ENCODE peak calls at places on chromosomes 1 and 21, in eight cellular contexts. V, I, H, X, L, O, U and Q are unnamed samples.

GRCh38 chr1:243271990-243272389 is 16.1 kb downstream of the SDCCAG8 start:
- DNase-seq in I (no peak), X (no peak), L (no peak), H (peak), U (no peak), O (no peak), V (no peak), Q (no peak)

GRCh38 chr1:235622933-235623790 is 26.4 kb downstream of the GNG4 start:
- DNase-seq in L (no peak), O (no peak), V (no peak), H (no peak), U (no peak), I (no peak), X (no peak), Q (no peak)

GRCh38 chr1:24905355-24905978 is 24.6 kb downstream of the RUNX3 start:
- DNase-seq in O (no peak), X (no peak), V (peak), L (no peak), I (peak), H (no peak), U (no peak), Q (no peak)

GRCh38 chr1:246907472-246907871 is 24.3 kb downstream of the AHCTF1 start:
- DNase-seq in O (peak), H (peak), L (peak), I (no peak), U (peak), V (no peak), X (peak), Q (no peak)

GRCh38 chr1:241838831-241839365 is 9.1 kb upstream of the EXO1 start:
- DNase-seq in L (no peak), V (no peak), O (no peak), H (no peak), X (no peak), I (no peak), U (peak), Q (no peak)

GRCh38 chr1:99171126-99171813 is 93.0 kb upstream of the PLPPR4 start:
- DNase-seq in V (no peak), U (no peak), H (peak), X (no peak), L (no peak), I (no peak), O (no peak), Q (no peak)

GRCh38 chr1:225697437-225697836 is 44.5 kb upstream of the ENAH start:
- DNase-seq in U (no peak), O (no peak), V (no peak), I (peak), L (no peak), X (no peak), H (no peak), Q (no peak)

GRCh38 chr1:235298772-235299513 is 29.0 kb downstream of the ARID4B start:
- DNase-seq in I (no peak), L (no peak), O (no peak), X (no peak), U (no peak), H (no peak), V (no peak), Q (no peak)

GRCh38 chr1:116853680-116854191 is 56.0 kb upstream of the PTGFRN start:
- DNase-seq in V (no peak), U (peak), I (no peak), H (peak), X (no peak), L (peak), O (no peak), Q (no peak)

GRCh38 chr1:85109475-85109874 is 61.2 kb upstream of the MCOLN3 start:
- DNase-seq in H (peak), X (peak), V (peak), L (peak), U (peak), I (no peak), O (peak), Q (peak)

GRCh38 chr1:4027492-4028138 is 127.5 kb upstream of the C1orf174 start:
- DNase-seq in O (no peak), U (no peak), H (no peak), V (no peak), X (no peak), L (peak), I (no peak), Q (no peak)

GRCh38 chr1:31699341-31699891 is 4.4 kb downstream of the COL16A1 start:
- DNase-seq in U (no peak), X (no peak), O (peak), I (no peak), H (no peak), V (no peak), L (no peak), Q (no peak)

GRCh38 chr1:92030701-92031107 is 919 bp downstream of the EPHX4 start:
- DNase-seq in H (peak), I (no peak), U (peak), X (no peak), L (no peak), O (peak), V (no peak), Q (no peak)

GRCh38 chr1:192379536-192379935 is 62.7 kb downstream of the RGS21 start:
- DNase-seq in U (no peak), O (no peak), I (no peak), H (no peak), V (no peak), X (no peak), L (no peak), Q (no peak)

GRCh38 chr1:179984101-179984500 is 29.5 kb downstream of the CEP350 start:
- DNase-seq in I (no peak), U (no peak), V (no peak), X (no peak), O (no peak), H (no peak), L (no peak), Q (no peak)

GRCh38 chr21:33441489-33442477 is 38.0 kb downstream of the TMEM50B start:
- DNase-seq in I (peak), U (peak), H (no peak), X (peak), L (peak), O (no peak), V (no peak), Q (no peak)

GRCh38 chr21:32245971-32246370 is 32.9 kb downstream of the MIS18A start:
- DNase-seq in U (no peak), X (no peak), O (no peak), I (no peak), L (no peak), V (no peak), H (no peak), Q (no peak)

GRCh38 chr21:32237021-32237420 is 41.8 kb downstream of the MIS18A start:
- DNase-seq in O (no peak), I (no peak), X (no peak), V (no peak), U (peak), L (no peak), H (no peak), Q (no peak)

GRCh38 chr21:32241434-32241785 is 37.4 kb downstream of the MIS18A start:
- DNase-seq in X (no peak), H (no peak), O (peak), U (no peak), V (no peak), L (no peak), I (no peak), Q (no peak)

GRCh38 chr21:32238063-32238462 is 40.8 kb downstream of the MIS18A start:
- DNase-seq in H (no peak), U (no peak), V (no peak), X (no peak), L (no peak), O (no peak), I (no peak), Q (no peak)

DNA sequence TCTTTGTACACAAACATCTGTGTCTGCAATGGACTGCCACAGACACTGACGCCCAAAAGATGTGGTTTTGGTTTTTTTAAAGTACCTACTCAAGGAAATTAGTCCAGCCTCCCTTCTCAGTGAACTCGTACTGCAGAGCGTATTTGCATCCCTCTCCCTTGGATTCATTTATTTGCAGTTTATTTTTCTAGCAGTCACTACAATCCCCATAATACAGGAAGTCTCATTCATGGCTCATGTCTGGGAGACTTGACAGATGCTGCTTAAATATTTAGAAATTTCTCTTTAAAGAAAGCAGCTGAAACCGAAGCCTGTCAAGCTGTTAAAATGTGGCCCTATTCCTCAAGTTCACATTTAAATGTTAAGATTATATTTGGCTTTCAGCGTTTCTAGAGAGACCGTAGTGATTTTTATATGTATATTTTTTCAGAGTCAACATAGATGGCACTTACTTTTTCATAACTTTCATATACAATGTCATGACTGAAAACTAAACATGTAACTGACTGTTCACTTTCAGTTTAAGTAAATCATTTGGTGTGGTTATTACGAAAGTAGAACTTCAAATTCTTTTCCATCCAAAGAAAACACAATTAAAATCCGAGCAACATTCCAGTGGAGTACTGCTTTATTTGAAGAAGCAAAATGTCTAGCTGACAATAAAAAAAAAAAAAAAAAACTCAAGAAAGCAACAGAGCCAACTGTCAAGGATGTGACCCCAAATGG is 38.0 kb downstream of the MIS18A start:
- DNase-seq in U (no peak), X (no peak), L (no peak), V (no peak), H (no peak), I (no peak), O (peak), Q (no peak)
- H3K27ac ChIP-seq in U (no peak), X (no peak), L (no peak), V (no peak), H (no peak), I (peak), O (no peak), Q (no peak)

GRCh38 chr21:36695671-36696389 is 3.1 kb upstream of the SIM2 start:
- DNase-seq in V (no peak), H (peak), I (no peak), O (no peak), X (peak), L (no peak), U (no peak), Q (no peak)
- H3K4me3 ChIP-seq in V (no peak), H (no peak), I (no peak), O (no peak), X (no peak), L (no peak), U (no peak), Q (no peak)

GRCh38 chr1:169794530-169795416 is at the start of gene METTL18:
- DNase-seq in V (peak), I (peak), X (peak), O (peak), H (peak), L (peak), U (peak), Q (peak)
- H3K27ac ChIP-seq in V (peak), I (peak), X (peak), O (peak), H (peak), L (peak), U (peak), Q (peak)

GRCh38 chr21:42921912-42922311 is 3.5 kb downstream of the ERVH48-1 start:
- DNase-seq in L (no peak), I (no peak), X (no peak), O (no peak), H (no peak), V (no peak), U (no peak), Q (no peak)

GRCh38 chr21:42924433-42924751 is 1.0 kb downstream of the ERVH48-1 start:
- DNase-seq in U (no peak), H (no peak), X (no peak), L (no peak), V (no peak), I (no peak), O (no peak), Q (no peak)

GRCh38 chr21:42925114-42925907 is at the start of gene ERVH48-1:
- DNase-seq in O (peak), X (peak), I (no peak), V (no peak), H (peak), L (no peak), U (no peak), Q (no peak)

GRCh38 chr21:42922918-42923317 is 2.5 kb downstream of the ERVH48-1 start:
- DNase-seq in V (no peak), H (no peak), X (no peak), O (no peak), U (no peak), I (no peak), L (no peak), Q (no peak)

GRCh38 chr21:42923553-42924432 is 1.6 kb downstream of the ERVH48-1 start:
- DNase-seq in I (peak), U (peak), L (peak), V (peak), O (peak), X (peak), H (peak), Q (peak)
- H3K4me3 ChIP-seq in I (no peak), U (no peak), L (peak), V (no peak), O (no peak), X (no peak), H (no peak), Q (peak)

DNA sequence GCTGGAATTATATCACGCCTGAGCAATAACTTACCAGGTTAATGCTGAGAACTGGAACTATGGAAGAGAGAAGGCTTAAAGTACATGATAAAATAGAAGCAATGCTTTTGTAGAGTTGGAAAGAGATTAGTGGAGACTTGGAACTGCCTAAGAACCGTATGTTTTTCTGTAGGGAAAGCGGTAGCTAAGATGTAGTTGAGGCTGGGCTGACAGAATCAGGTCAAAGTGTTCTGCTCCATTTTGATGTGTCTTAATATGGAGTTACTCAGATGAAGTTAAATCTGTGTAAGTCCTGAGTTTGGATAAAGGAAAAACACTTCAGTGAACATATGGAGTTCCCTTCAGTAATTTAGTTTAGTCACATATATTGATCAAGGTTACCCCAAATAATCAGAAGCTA is 860.9 kb upstream of the CXADR start:
- DNase-seq in U (no peak), O (no peak), V (no peak), X (no peak), I (no peak), H (no peak), L (no peak), Q (no peak)
- H3K27ac ChIP-seq in U (no peak), O (no peak), V (no peak), X (no peak), I (no peak), H (no peak), L (no peak), Q (no peak)

DNA sequence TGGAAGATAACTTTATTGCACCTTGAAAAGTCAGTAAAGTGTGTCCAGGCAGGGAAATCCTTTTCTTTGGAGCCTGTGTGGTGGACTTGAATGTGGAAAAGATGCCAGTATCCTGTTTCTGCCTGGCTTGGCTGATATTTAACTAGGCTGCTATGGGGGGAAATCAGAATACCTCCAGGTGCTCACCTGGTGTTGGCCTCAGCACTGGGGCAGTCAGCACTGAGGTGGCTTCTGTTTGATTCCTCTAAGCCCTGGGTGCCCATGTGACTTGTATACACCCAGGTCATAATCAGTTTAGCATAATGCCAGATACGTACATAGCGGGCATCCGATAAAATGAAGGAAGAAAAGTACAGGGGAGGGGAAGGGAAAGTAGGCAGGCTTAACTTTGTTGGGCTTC is 7.2 kb downstream of the PHGDH start:
- DNase-seq in X (no peak), H (no peak), I (no peak), V (no peak), U (no peak), O (no peak), L (no peak), Q (no peak)
- H3K4me3 ChIP-seq in X (no peak), H (no peak), I (no peak), V (no peak), U (no peak), O (no peak), L (no peak), Q (no peak)

DNA sequence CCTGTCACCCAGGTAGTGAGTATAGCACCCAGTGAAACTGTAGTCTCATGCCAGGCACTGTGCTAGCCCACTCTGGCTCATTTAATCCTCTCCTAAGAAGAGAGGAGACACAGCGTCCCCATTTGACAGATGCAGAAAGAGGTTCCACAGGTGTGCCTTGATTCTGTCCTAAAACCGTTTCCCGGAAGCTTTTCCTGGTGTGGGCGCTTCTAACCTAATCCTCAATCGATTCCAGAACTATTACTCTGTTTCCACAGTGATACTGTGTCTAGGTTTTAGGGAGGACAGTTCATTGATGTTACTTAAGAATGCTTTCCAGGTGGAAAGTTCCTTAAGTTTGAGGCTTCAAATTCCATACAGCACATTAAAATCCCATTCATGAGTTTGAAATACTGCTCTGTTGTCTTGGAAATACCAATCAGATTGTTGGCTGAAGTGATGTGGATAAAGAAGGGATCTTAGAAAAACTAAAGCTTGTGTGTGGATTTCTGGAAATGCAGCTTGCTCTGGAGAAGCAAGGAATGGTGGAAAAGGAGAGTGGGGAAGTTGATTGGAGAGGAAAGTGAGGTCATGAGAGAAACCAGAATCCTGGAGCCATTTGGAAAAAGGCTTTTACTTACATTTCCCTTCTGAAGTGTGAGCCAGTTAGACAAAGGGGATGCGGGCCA is 6.5 kb downstream of the ELF3 start:
- DNase-seq in U (no peak), H (no peak), O (no peak), X (no peak), L (no peak), I (no peak), V (no peak), Q (no peak)
- H3K27ac ChIP-seq in U (no peak), H (no peak), O (no peak), X (no peak), L (no peak), I (no peak), V (no peak), Q (no peak)

DNA sequence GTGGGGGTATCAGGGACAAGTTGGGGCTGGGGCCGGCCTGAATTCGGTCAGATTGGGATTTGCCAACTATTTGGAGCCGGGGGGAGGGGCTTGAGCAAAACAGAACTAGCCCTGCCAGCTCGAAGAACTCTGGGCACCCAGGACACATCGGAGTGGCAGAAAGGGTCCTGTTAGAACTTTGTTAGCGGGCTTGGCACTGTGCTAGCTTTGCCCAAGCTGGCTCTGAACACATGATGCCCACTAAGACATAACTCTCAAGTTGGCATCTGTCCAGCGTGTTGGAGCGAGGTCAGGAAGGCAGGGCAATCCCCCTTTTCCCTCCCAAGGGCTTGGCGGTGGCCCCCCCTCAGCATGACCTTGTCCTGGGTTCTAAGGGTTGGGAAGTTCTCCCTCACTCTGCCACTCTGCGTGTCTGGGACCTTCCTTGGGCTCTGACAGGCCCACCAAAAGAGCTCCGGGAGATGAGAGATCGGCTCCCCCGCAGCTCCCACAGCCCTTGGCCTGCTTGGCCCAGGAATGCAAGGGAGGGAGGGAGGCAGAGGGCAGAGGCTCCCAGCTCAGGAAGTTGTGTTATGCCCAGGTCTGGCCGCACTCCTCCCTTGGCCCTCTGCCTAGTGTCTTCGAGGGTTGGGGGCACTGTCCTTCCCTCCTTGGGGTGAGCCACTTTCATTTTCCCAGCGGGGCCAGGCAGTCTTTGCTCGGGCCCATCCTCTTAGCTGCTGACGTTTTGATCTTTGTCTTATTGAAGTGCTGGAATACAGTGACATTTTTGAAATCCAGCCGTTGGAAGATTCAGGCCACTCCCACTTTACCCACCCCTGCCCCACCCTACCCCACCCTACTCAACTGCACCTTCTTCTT is 1.2 kb downstream of the LMNA start:
- DNase-seq in V (peak), H (peak), I (peak), O (no peak), U (peak), X (peak), L (no peak), Q (no peak)
- H3K4me3 ChIP-seq in V (peak), H (peak), I (peak), O (peak), U (peak), X (peak), L (no peak), Q (peak)